ENCODE peak calls at places on chromosomes 2 and 18, in four cellular contexts. D is T-helper 1 cell, B is RWPE1, C is NCI-H1105. P is an unnamed sample.

GRCh38 chr2:33678447-33678846 is 79.3 kb upstream of the FAM98A start:
- DNase-seq in B (no peak), D (no peak), C (no peak), P (no peak)

GRCh38 chr2:177332041-177332991 is 60.3 kb upstream of the AGPS start:
- DNase-seq in D (peak), B (peak), C (peak), P (no peak)

GRCh38 chr2:105787376-105788318 is 42.9 kb downstream of the NCK2 start:
- DNase-seq in D (no peak), C (no peak), B (no peak), P (no peak)

GRCh38 chr18:50706199-50706598 is 113.6 kb downstream of the MRO start:
- DNase-seq in B (no peak), C (peak), D (no peak), P (no peak)

GRCh38 chr2:16127958-16128357 is 187.6 kb downstream of the MYCN start:
- DNase-seq in D (no peak), C (no peak), B (no peak), P (no peak)

GRCh38 chr18:9362869-9363268 is 28.3 kb downstream of the TWSG1 start:
- DNase-seq in C (no peak), B (peak), D (no peak), P (no peak)

GRCh38 chr2:169002151-169002738 is 28.9 kb downstream of the ABCB11 start:
- DNase-seq in D (no peak), B (no peak), C (no peak), P (no peak)

GRCh38 chr18:79133724-79134123 is 64.5 kb downstream of the ATP9B start:
- DNase-seq in D (no peak), B (no peak), C (no peak), P (peak)

GRCh38 chr18:76386886-76387285 is 108.2 kb downstream of the ZNF516 start:
- DNase-seq in C (no peak), B (no peak), D (no peak), P (no peak)

GRCh38 chr2:22027345-22028005 is 903.7 kb downstream of the TDRD15 start:
- DNase-seq in D (no peak), B (no peak), C (no peak), P (no peak)

GRCh38 chr18:65544701-65545100 is 206.1 kb upstream of the CDH7 start:
- DNase-seq in D (no peak), B (no peak), C (no peak), P (no peak)

GRCh38 chr18:56235061-56235772 is 403.2 kb downstream of the TXNL1 start:
- DNase-seq in C (no peak), B (no peak), D (no peak), P (no peak)

GRCh38 chr2:241271641-241272297 is 43.7 kb downstream of the HDLBP start:
- DNase-seq in B (peak), D (peak), C (no peak), P (peak)

GRCh38 chr2:128368437-128369125 is 49.9 kb upstream of the HS6ST1 start:
- DNase-seq in D (no peak), B (no peak), C (no peak), P (no peak)

GRCh38 chr2:205022751-205023150 is 477.5 kb downstream of the PARD3B start:
- DNase-seq in B (no peak), D (no peak), C (peak), P (no peak)

GRCh38 chr2:41722668-41723369 is 325.0 kb upstream of the PKDCC start:
- DNase-seq in D (no peak), B (peak), C (no peak), P (no peak)

GRCh38 chr2:238685713-238686112 is 162.2 kb upstream of the TWIST2 start:
- DNase-seq in B (no peak), D (no peak), C (no peak), P (no peak)

GRCh38 chr2:215374002-215374401 is 61.9 kb downstream of the FN1 start:
- DNase-seq in C (no peak), D (no peak), B (no peak), P (no peak)

GRCh38 chr18:11689031-11689971 is at the start of gene GNAL:
- DNase-seq in D (peak), C (peak), B (peak), P (peak)

GRCh38 chr2:127170452-127171197 is 49.5 kb downstream of the CYP27C1 start:
- DNase-seq in B (no peak), D (no peak), C (no peak), P (no peak)

GRCh38 chr2:196959750-196960392 is 33.4 kb upstream of the PGAP1 start:
- DNase-seq in B (no peak), D (no peak), C (no peak), P (no peak)

P was measured in amygdala.